ENCODE peak calls at places on chromosomes 13 and 19, in nine cellular contexts. C is foreskin fibroblast, D is cardiac fibroblast, F is cardiac muscle cell, M is PC-3, A is astrocyte of the cerebellum, S is fibroblast of mammary gland, B is mammary epithelial cell, T is right lobe of liver. H is an unnamed sample.

GRCh38 chr19:55694241-55694655 is 19.2 kb downstream of the EPN1 start:
- DNase-seq in C (no peak), D (no peak), F (no peak), M (no peak), A (no peak), S (no peak), B (no peak), T (no peak), H (no peak)

GRCh38 chr13:59546178-59546577 is 617.5 kb downstream of the DIAPH3 start:
- DNase-seq in C (no peak), D (no peak), F (no peak), M (no peak), A (no peak), S (no peak), B (no peak), T (no peak), H (no peak)

GRCh38 chr19:8363803-8364771 is at the start of gene ANGPTL4:
- DNase-seq in C (peak; percentile 90), D (peak; percentile 92), F (peak; percentile 92), M (peak; percentile 79), A (no peak), S (peak; percentile 81), B (peak; percentile 64), T (peak; percentile 91), H (no peak)

GRCh38 chr13:33524086-33524485 is 238.5 kb upstream of the STARD13 start:
- DNase-seq in C (peak; percentile 74), D (peak; percentile 90), F (peak; percentile 89), M (peak; percentile 93), A (peak; percentile 90), S (peak; percentile 89), B (peak; percentile 29), T (no peak), H (no peak)

GRCh38 chr13:21913010-21913409 is 242.1 kb downstream of the FGF9 start:
- DNase-seq in C (no peak), D (no peak), F (no peak), M (no peak), A (no peak), S (no peak), B (no peak), T (no peak), H (no peak)

GRCh38 chr13:41188584-41188983 is 5.8 kb downstream of the KBTBD7 start:
- DNase-seq in C (no peak), D (peak; percentile 12), F (peak; percentile 25), M (peak; percentile 78), A (no peak), S (peak; percentile 54), B (no peak), T (no peak), H (no peak)

GRCh38 chr13:25324100-25324499 is 22.7 kb downstream of the NUP58 start:
- DNase-seq in C (no peak), D (no peak), F (no peak), M (no peak), A (no peak), S (no peak), B (no peak), T (no peak), H (no peak)

GRCh38 chr13:55583953-55584593 is 1556.6 kb upstream of the PRR20A start:
- DNase-seq in C (no peak), D (no peak), F (no peak), M (no peak), A (no peak), S (no peak), B (no peak), T (no peak), H (no peak)

GRCh38 chr13:31824705-31825512 is 85.6 kb downstream of the RXFP2 start:
- DNase-seq in C (no peak), D (peak; percentile 55), F (peak; percentile 52), M (peak; percentile 19), A (no peak), S (peak; percentile 43), B (no peak), T (no peak), H (no peak)

GRCh38 chr13:27283906-27284523 is 13.4 kb downstream of the RASL11A start:
- DNase-seq in C (peak; percentile 50), D (peak; percentile 49), F (peak; percentile 44), M (peak; percentile 59), A (no peak), S (peak; percentile 44), B (no peak), T (peak; percentile 34), H (no peak)

GRCh38 chr13:20359335-20359734 is 127.2 kb upstream of the GJB6 start:
- DNase-seq in C (peak; percentile 88), D (peak; percentile 90), F (peak; percentile 97), M (peak; percentile 98), A (peak; percentile 86), S (peak; percentile 100), B (peak; percentile 99), T (no peak), H (peak; percentile 87)

GRCh38 chr13:93875527-93875926 is 604.0 kb downstream of the DCT start:
- DNase-seq in C (peak; percentile 61), D (peak; percentile 67), F (peak; percentile 71), M (peak; percentile 59), A (peak; percentile 18), S (peak; percentile 75), B (peak; percentile 19), T (no peak), H (no peak)

GRCh38 chr19:3639479-3639878 is 12.9 kb upstream of the CACTIN start:
- DNase-seq in C (no peak), D (no peak), F (no peak), M (no peak), A (no peak), S (no peak), B (no peak), T (no peak), H (no peak)

GRCh38 chr19:3637621-3638020 is 11.0 kb upstream of the CACTIN start:
- DNase-seq in C (no peak), D (no peak), F (no peak), M (no peak), A (no peak), S (no peak), B (no peak), T (no peak), H (no peak)

GRCh38 chr19:3636962-3637361 is 10.4 kb upstream of the CACTIN start:
- DNase-seq in C (no peak), D (no peak), F (no peak), M (no peak), A (no peak), S (no peak), B (no peak), T (no peak), H (no peak)

GRCh38 chr19:3636506-3636905 is 9.9 kb upstream of the CACTIN start:
- DNase-seq in C (no peak), D (no peak), F (no peak), M (no peak), A (no peak), S (no peak), B (no peak), T (no peak), H (no peak)

GRCh38 chr19:3638208-3639193 is 11.9 kb upstream of the CACTIN start:
- DNase-seq in C (no peak), D (no peak), F (no peak), M (no peak), A (no peak), S (no peak), B (no peak), T (no peak), H (no peak)
- H3K4me3 ChIP-seq in C (no peak overlapping the region), D (no peak overlapping the region), F (no peak overlapping the region), M (no peak overlapping the region), A (no peak overlapping the region), S (no peak overlapping the region), B (no peak overlapping the region), T (no peak overlapping the region), H (no peak overlapping the region)

GRCh38 chr13:86945596-86945995 is 725.6 kb upstream of the SLITRK5 start:
- DNase-seq in C (no peak), D (no peak), F (no peak), M (no peak), A (no peak), S (peak; percentile 0), B (no peak), T (no peak), H (no peak)

DNA sequence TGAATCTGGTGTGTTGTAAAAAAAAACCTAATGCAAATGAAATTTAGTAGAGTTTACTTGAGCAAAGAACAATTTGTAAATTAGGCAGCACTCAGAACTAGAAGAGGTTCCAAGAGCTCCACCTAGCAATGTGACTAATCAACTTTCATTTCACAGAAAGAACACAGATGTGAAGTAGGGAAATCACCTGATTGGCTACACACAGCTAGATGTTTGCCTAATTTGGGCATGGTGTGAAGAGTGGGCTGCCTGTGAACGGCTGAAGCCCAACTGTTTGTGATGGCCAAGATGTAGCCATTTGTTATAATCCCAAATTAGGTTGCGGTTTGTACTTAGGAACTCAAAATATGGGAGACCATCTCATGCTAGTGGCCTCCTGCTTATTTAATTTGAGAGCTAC is 724.4 kb upstream of the SLITRK5 start:
- DNase-seq in C (no peak), D (no peak), F (no peak), M (no peak), A (no peak), S (peak; percentile 5), B (no peak), T (no peak), H (no peak)
- H3K4me3 ChIP-seq in C (no peak overlapping the region), D (no peak overlapping the region), F (no peak overlapping the region), M (no peak overlapping the region), A (no peak overlapping the region), S (no peak overlapping the region), B (no peak overlapping the region), T (no peak overlapping the region), H (no peak overlapping the region)

DNA sequence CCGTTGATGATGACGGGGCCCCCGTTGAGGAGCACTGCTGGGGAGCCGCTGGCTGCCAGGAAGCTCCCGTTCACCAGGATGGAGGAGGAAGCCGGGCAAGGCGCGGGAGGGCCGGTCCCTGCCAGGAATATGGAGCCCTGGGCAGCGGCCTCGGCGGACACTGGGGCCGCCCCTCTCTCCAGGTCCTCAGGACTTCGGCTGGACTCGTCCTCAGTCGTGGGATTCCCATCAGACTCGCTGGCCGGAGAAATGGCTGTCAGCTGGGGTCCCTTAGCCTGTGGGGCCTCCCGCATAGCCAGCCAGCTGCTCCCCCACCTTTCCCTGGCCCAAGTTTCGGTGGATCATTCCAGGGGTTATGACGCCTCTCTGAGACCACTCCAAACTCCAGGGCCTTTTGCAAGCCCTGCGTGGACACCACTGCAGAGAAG is 2.1 kb downstream of the SIX5 start:
- DNase-seq in C (no peak), D (no peak), F (no peak), M (no peak), A (no peak), S (no peak), B (no peak), T (no peak), H (no peak)
- H3K4me3 ChIP-seq in C (peak overlapping the region; percentile 80), D (peak overlapping the region; percentile 79), F (peak overlapping the region; percentile 59), M (peak overlapping the region; percentile 97), A (peak overlapping the region; percentile 77), S (peak overlapping the region; percentile 73), B (peak overlapping the region; percentile 62), T (peak overlapping the region; percentile 80), H (peak overlapping the region; percentile 89)

DNA sequence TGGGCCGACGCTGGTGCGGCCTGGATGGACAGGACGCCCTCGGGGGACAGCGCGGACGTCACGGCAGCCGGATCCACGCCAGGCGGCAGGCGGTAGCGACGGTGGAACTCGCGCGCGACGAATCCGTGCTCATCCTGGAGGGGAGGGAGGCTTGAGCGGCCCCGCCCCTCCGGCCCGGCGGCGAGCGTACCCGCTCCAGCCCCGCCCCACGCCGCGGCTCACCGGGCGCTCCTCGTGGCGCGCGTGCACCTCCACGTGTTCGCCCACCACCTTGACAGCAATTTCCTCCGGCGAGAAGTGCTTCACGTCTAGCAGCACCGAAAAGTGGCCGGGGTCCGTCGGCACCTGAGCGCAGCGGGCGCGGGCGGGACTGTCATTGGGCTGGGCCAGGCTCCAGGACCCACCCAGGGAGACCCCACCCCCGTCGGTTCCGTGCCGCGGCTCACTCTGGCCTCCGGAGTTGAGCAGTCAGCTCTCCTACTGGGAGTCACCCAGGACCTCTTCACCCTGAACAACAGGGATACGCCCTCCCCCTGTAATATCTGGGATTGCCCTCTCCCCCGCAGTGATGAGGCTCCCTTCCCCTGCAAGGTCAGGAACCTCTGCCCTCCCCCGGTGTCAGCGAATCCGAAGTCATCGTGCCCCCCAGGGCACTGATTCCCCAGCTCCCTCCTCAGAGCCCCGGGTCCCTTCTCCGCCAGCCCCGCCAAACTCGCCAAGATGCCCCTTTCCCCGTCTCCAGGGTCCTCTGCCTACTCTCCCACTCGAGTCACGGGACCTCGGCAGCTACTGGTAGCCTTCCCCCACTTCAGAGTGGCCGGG is 1.1 kb downstream of the HSPB6 start:
- DNase-seq in C (peak; percentile 86), D (peak; percentile 91), F (peak; percentile 92), M (no peak), A (no peak), S (peak; percentile 88), B (no peak), T (peak; percentile 53), H (no peak)
- H3K4me3 ChIP-seq in C (peak overlapping the region; percentile 77), D (peak overlapping the region; percentile 58), F (no peak overlapping the region), M (no peak overlapping the region), A (peak overlapping the region; percentile 94), S (peak overlapping the region; percentile 78), B (no peak overlapping the region), T (no peak overlapping the region), H (no peak overlapping the region)